ENCODE peak calls at places on chromosomes 5 and 9, in five cellular contexts. U, S, J, N and M are unnamed samples. For H3K4me1 and H3K27me3, the result is how much of the 10 kb centered on the place peaks cover.

GRCh38 chr5:88279584-88279983 is 10.9 kb upstream of the TMEM161B start:
- DNase-seq in U (no peak), S (no peak), J (no peak), N (peak), M (no peak)

GRCh38 chr5:52134013-52134650 is 653.6 kb upstream of the ITGA1 start:
- DNase-seq in U (no peak), S (no peak), J (no peak), N (peak), M (no peak)

GRCh38 chr9:22395585-22396205 is 50.9 kb upstream of the DMRTA1 start:
- DNase-seq in U (no peak), S (peak), J (no peak), N (no peak), M (no peak)

GRCh38 chr9:97556721-97557605 is 55.5 kb downstream of the TMOD1 start:
- DNase-seq in U (no peak), S (no peak), J (peak), N (no peak), M (no peak)

GRCh38 chr9:136433043-136433715 is 6.5 kb downstream of the INPP5E start:
- DNase-seq in U (no peak), S (no peak), J (no peak), N (no peak), M (no peak)

GRCh38 chr5:167029488-167029887 is 1262.0 kb upstream of the WWC1 start:
- DNase-seq in U (no peak), S (no peak), J (no peak), N (no peak), M (no peak)

GRCh38 chr5:6496207-6496584 is 47.5 kb downstream of the UBE2QL1 start:
- DNase-seq in U (no peak), S (no peak), J (no peak), N (no peak), M (no peak)

GRCh38 chr9:123234853-123235252 is 33.5 kb downstream of the STRBP start:
- DNase-seq in U (no peak), S (no peak), J (no peak), N (no peak), M (no peak)

GRCh38 chr9:134897584-134898170 is 17.1 kb downstream of the FCN2 start:
- DNase-seq in U (no peak), S (no peak), J (no peak), N (no peak), M (no peak)

GRCh38 chr9:129750010-129750409 is 2.8 kb downstream of the PTGES start:
- DNase-seq in U (no peak), S (peak), J (no peak), N (no peak), M (no peak)

GRCh38 chr9:100426532-100427365 is at the start of gene MSANTD3:
- DNase-seq in U (peak), S (peak), J (peak), N (peak), M (no peak)

GRCh38 chr5:68332546-68332945 is 117.0 kb downstream of the PIK3R1 start:
- DNase-seq in U (no peak), S (no peak), J (no peak), N (no peak), M (no peak)

GRCh38 chr5:172487671-172488070 is 33.3 kb upstream of the SH3PXD2B start:
- DNase-seq in U (no peak), S (no peak), J (no peak), N (no peak), M (no peak)

GRCh38 chr5:95838001-95838520 is 15.5 kb upstream of the GLRX start:
- DNase-seq in U (no peak), S (no peak), J (peak), N (no peak), M (no peak)

GRCh38 chr5:7811715-7812114 is 39.2 kb downstream of the CFAP90 start:
- DNase-seq in U (no peak), S (peak), J (no peak), N (no peak), M (no peak)

GRCh38 chr5:180170111-180170809 is 38.8 kb downstream of the RASGEF1C start:
- DNase-seq in U (no peak), S (no peak), J (no peak), N (no peak), M (no peak)

GRCh38 chr9:88236531-88237453 is 98.5 kb upstream of the SPATA31C2 start:
- DNase-seq in U (no peak), S (peak), J (no peak), N (no peak), M (no peak)

GRCh38 chr9:97573482-97574073 is 59.6 kb downstream of the TSTD2 start:
- DNase-seq in U (no peak), S (no peak), J (no peak), N (no peak), M (no peak)

GRCh38 chr9:120396926-120397325 is 183.0 kb downstream of the CDK5RAP2 start:
- DNase-seq in U (no peak), S (peak), J (no peak), N (no peak), M (no peak)

GRCh38 chr5:669111-669841 is 23.9 kb downstream of the TPPP start:
- DNase-seq in U (peak), S (peak), J (no peak), N (no peak), M (no peak)

GRCh38 chr9:137461663-137462395 is 2.7 kb upstream of the NSMF start:
- DNase-seq in U (peak), S (no peak), J (no peak), N (peak), M (no peak)

GRCh38 chr9:108093773-108094675 is 604.5 kb upstream of the KLF4 start:
- DNase-seq in U (no peak), S (peak), J (no peak), N (no peak), M (no peak)

GRCh38 chr9:16100596-16101091 is 547.8 kb downstream of the CCDC171 start:
- DNase-seq in U (no peak), S (peak), J (peak), N (no peak), M (no peak)

GRCh38 chr9:133351908-133352634 is 4.1 kb downstream of the RPL7A start:
- DNase-seq in U (no peak), S (peak), J (no peak), N (peak), M (no peak)

GRCh38 chr9:84419203-84419602 is 78.6 kb upstream of the SLC28A3 start:
- DNase-seq in U (no peak), S (no peak), J (no peak), N (no peak), M (no peak)

GRCh38 chr9:120388000-120388855 is 191.7 kb downstream of the CDK5RAP2 start:
- DNase-seq in U (no peak), S (no peak), J (no peak), N (no peak), M (no peak)

GRCh38 chr5:143338658-143339366 is 64.7 kb downstream of the NR3C1 start:
- DNase-seq in U (no peak), S (peak), J (no peak), N (no peak), M (no peak)

GRCh38 chr5:76794871-76795270 is 24.0 kb upstream of the F2RL1 start:
- DNase-seq in U (no peak), S (peak), J (no peak), N (no peak), M (no peak)

GRCh38 chr9:93533863-93534262 is 42.5 kb upstream of the PHF2 start:
- DNase-seq in U (no peak), S (no peak), J (no peak), N (no peak), M (no peak)

GRCh38 chr9:134187821-134188420 is 23.6 kb upstream of the RNU6ATAC start:
- DNase-seq in U (no peak), S (no peak), J (no peak), N (no peak), M (no peak)

GRCh38 chr5:127101533-127101932 is 28.2 kb upstream of the C5orf63 start:
- DNase-seq in U (no peak), S (no peak), J (no peak), N (no peak), M (no peak)

GRCh38 chr5:149541893-149542292 is 9.3 kb downstream of the CSNK1A1 start:
- DNase-seq in U (no peak), S (no peak), J (no peak), N (no peak), M (no peak)

GRCh38 chr5:119339965-119340364 is 15.9 kb upstream of the TNFAIP8 start:
- DNase-seq in U (no peak), S (no peak), J (no peak), N (no peak), M (no peak)

GRCh38 chr9:107907715-107908114 is 418.1 kb upstream of the KLF4 start:
- DNase-seq in U (no peak), S (no peak), J (no peak), N (no peak), M (no peak)

GRCh38 chr5:143976055-143976454 is 164.1 kb downstream of the HMHB1 start:
- DNase-seq in U (no peak), S (peak), J (no peak), N (no peak), M (no peak)

GRCh38 chr5:59367791-59368394 is 525.6 kb downstream of the PDE4D start:
- DNase-seq in U (peak), S (peak), J (no peak), N (peak), M (no peak)

GRCh38 chr5:140267559-140268018 is 35.3 kb downstream of the PFDN1 start:
- DNase-seq in U (no peak), S (no peak), J (no peak), N (no peak), M (no peak)

GRCh38 chr5:175013251-175013650 is 288.9 kb downstream of the MSX2 start:
- DNase-seq in U (no peak), S (no peak), J (no peak), N (no peak), M (no peak)

GRCh38 chr5:151104795-151105194 is 24.0 kb upstream of the TNIP1 start:
- DNase-seq in U (no peak), S (no peak), J (peak), N (no peak), M (no peak)
- H3K4me1 ChIP-seq in U (under half), S (under half), J (under half), N (under half), M (under half)

GRCh38 chr5:1888541-1889251 is 6.0 kb upstream of the IRX4 start:
- DNase-seq in U (no peak), S (no peak), J (no peak), N (no peak), M (no peak)

GRCh38 chr5:1886634-1887399 is 4.1 kb upstream of the IRX4 start:
- DNase-seq in U (no peak), S (no peak), J (no peak), N (no peak), M (no peak)

GRCh38 chr5:1889321-1890065 is 6.8 kb upstream of the IRX4 start:
- DNase-seq in U (no peak), S (no peak), J (no peak), N (no peak), M (no peak)

GRCh38 chr5:1885777-1886633 is 3.3 kb upstream of the IRX4 start:
- DNase-seq in U (no peak), S (no peak), J (no peak), N (no peak), M (no peak)

GRCh38 chr5:1887400-1888360 is 5.0 kb upstream of the IRX4 start:
- DNase-seq in U (no peak), S (no peak), J (no peak), N (no peak), M (no peak)
- H3K27me3 ChIP-seq in U (under half), S (under half), J (under half), N (half or more), M (under half)

DNA sequence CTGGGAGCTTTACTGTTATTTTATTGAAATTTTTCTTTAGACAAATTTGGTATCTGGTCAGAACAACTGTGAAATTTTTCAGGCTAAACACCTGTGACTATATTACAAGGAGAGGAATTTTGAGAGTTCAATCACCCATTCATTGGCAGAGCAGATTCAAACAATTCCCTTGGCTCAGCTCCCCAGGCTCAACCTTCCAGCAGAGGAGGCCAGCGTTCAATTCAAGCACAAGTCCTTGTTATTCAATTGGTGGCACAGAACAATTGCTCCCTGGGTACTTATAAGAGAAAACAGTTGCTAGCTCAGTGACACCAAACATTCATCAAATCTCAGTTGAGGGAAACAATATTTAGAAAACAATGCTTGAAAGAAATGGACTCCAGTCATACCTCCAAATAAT is 83.3 kb downstream of the SUSD1 start:
- DNase-seq in U (no peak), S (peak), J (no peak), N (peak), M (no peak)
- TF ChIP-seq CTCF in U (no peak), S (peak), J (peak), N (peak), M (no peak)

GRCh38 chr5:132099905-132100304 is 26.3 kb downstream of the CSF2 start:
- DNase-seq in U (no peak), S (no peak), J (no peak), N (no peak), M (no peak)
- H3K4me1 ChIP-seq in U (half or more), S (under half), J (under half), N (under half), M (under half)